ENCODE peak calls at places on chromosome 13, in six cellular contexts. A is AG10803, L is ovary, N is germinal center, M is HFF-Myc, Z is Daoy. Q is an unnamed sample.

GRCh38 chr13:42574435-42575311 is 721 bp downstream of the TNFSF11 start:
- DNase-seq in A (no peak), L (no peak), N (peak), M (no peak), Z (no peak), Q (no peak)

GRCh38 chr13:27379694-27380596 is 44.5 kb upstream of the GTF3A start:
- DNase-seq in A (peak), L (peak), N (peak), M (no peak), Z (peak), Q (peak)

GRCh38 chr13:85543144-85543543 is 256.1 kb downstream of the SLITRK6 start:
- DNase-seq in A (no peak), L (no peak), N (no peak), M (no peak), Z (no peak), Q (no peak)

GRCh38 chr13:44116562-44117315 is 237.0 kb downstream of the LACC1 start:
- DNase-seq in A (peak), L (no peak), N (peak), M (no peak), Z (no peak), Q (peak)

GRCh38 chr13:111474136-111475002 is 153.9 kb downstream of the TEX29 start:
- DNase-seq in A (peak), L (no peak), N (peak), M (peak), Z (peak), Q (peak)

GRCh38 chr13:34208326-34208725 is 390.4 kb downstream of the RFC3 start:
- DNase-seq in A (peak), L (no peak), N (no peak), M (peak), Z (no peak), Q (peak)

GRCh38 chr13:50323440-50324070 is 308.3 kb downstream of the KCNRG start:
- DNase-seq in A (peak), L (no peak), N (no peak), M (peak), Z (peak), Q (peak)

GRCh38 chr13:24605923-24606372 is 74.3 kb upstream of the ATP12A start:
- DNase-seq in A (peak), L (no peak), N (no peak), M (no peak), Z (peak), Q (peak)

GRCh38 chr13:76991432-76991795 is 467 bp upstream of the CLN5 start:
- DNase-seq in A (no peak), L (no peak), N (peak), M (no peak), Z (peak), Q (no peak)

GRCh38 chr13:29702912-29703351 is 107.4 kb upstream of the SLC7A1 start:
- DNase-seq in A (peak), L (no peak), N (no peak), M (peak), Z (peak), Q (peak)

GRCh38 chr13:97255515-97255999 is 33.4 kb downstream of the MBNL2 start:
- DNase-seq in A (no peak), L (no peak), N (no peak), M (no peak), Z (peak), Q (no peak)

GRCh38 chr13:73428137-73428536 is 369.3 kb downstream of the KLF5 start:
- DNase-seq in A (peak), L (no peak), N (no peak), M (no peak), Z (peak), Q (peak)

GRCh38 chr13:108315273-108315672 is 45.8 kb downstream of the TNFSF13B start:
- DNase-seq in A (no peak), L (no peak), N (no peak), M (no peak), Z (no peak), Q (no peak)

GRCh38 chr13:102642475-102642874 is 45.7 kb downstream of the TPP2 start:
- DNase-seq in A (no peak), L (peak), N (no peak), M (no peak), Z (no peak), Q (no peak)

GRCh38 chr13:31427151-31427867 is 227.5 kb downstream of the B3GLCT start:
- DNase-seq in A (no peak), L (no peak), N (no peak), M (no peak), Z (no peak), Q (no peak)

GRCh38 chr13:51848674-51849073 is 3.7 kb upstream of the TMEM272 start:
- DNase-seq in A (peak), L (no peak), N (no peak), M (no peak), Z (no peak), Q (peak)

GRCh38 chr13:40352807-40353562 is 313.5 kb downstream of the FOXO1 start:
- DNase-seq in A (no peak), L (peak), N (no peak), M (no peak), Z (no peak), Q (peak)

GRCh38 chr13:39766464-39767167 is 111.2 kb downstream of the COG6 start:
- DNase-seq in A (no peak), L (no peak), N (no peak), M (no peak), Z (no peak), Q (no peak)

GRCh38 chr13:88162076-88162702 is 491.0 kb downstream of the SLITRK5 start:
- DNase-seq in A (no peak), L (no peak), N (no peak), M (no peak), Z (no peak), Q (no peak)

GRCh38 chr13:50914301-50914700 is 4.7 kb downstream of the RNASEH2B start:
- DNase-seq in A (peak), L (no peak), N (no peak), M (no peak), Z (no peak), Q (no peak)

GRCh38 chr13:109100705-109101104 is 471.3 kb downstream of the MYO16 start:
- DNase-seq in A (peak), L (no peak), N (no peak), M (no peak), Z (no peak), Q (no peak)

GRCh38 chr13:29081036-29081435 is 260.9 kb downstream of the MTUS2 start:
- DNase-seq in A (peak), L (no peak), N (peak), M (no peak), Z (no peak), Q (peak)

GRCh38 chr13:26019881-26020535 is 31.8 kb downstream of the SHISA2 start:
- DNase-seq in A (peak), L (no peak), N (no peak), M (no peak), Z (peak), Q (peak)

GRCh38 chr13:31101511-31102170 is 60.1 kb downstream of the HSPH1 start:
- DNase-seq in A (peak), L (no peak), N (no peak), M (no peak), Z (peak), Q (no peak)

GRCh38 chr13:98468352-98468751 is 108.6 kb downstream of the STK24 start:
- DNase-seq in A (no peak), L (no peak), N (no peak), M (no peak), Z (no peak), Q (no peak)

GRCh38 chr13:96710166-96710866 is 284.0 kb downstream of the OXGR1 start:
- DNase-seq in A (no peak), L (no peak), N (no peak), M (no peak), Z (peak), Q (no peak)

GRCh38 chr13:28532226-28533048 is 37.5 kb upstream of the FLT1 start:
- DNase-seq in A (no peak), L (peak), N (no peak), M (no peak), Z (peak), Q (peak)

GRCh38 chr13:106163426-106163825 is 372.0 kb downstream of the EFNB2 start:
- DNase-seq in A (no peak), L (no peak), N (no peak), M (no peak), Z (no peak), Q (no peak)

GRCh38 chr13:71879129-71879535 is 12.1 kb upstream of the DACH1 start:
- DNase-seq in A (no peak), L (no peak), N (no peak), M (peak), Z (no peak), Q (peak)

GRCh38 chr13:50220938-50221337 is 205.7 kb downstream of the KCNRG start:
- DNase-seq in A (peak), L (no peak), N (no peak), M (no peak), Z (no peak), Q (no peak)

GRCh38 chr13:72781461-72782439 is at the start of the genes DIS3 and PIBF1:
- DNase-seq in A (peak), L (peak), N (peak), M (peak), Z (peak), Q (peak)

GRCh38 chr13:32669030-32669646 is 82.9 kb downstream of the PDS5B start:
- DNase-seq in A (peak), L (no peak), N (peak), M (peak), Z (peak), Q (peak)

GRCh38 chr13:82664183-82664582 is 1218.1 kb downstream of the SLITRK1 start:
- DNase-seq in A (no peak), L (no peak), N (no peak), M (no peak), Z (no peak), Q (no peak)

GRCh38 chr13:110714798-110715394 is 1.4 kb downstream of the ING1 start:
- DNase-seq in A (no peak), L (peak), N (peak), M (no peak), Z (peak), Q (peak)

GRCh38 chr13:96284971-96285370 is 195.1 kb downstream of the HS6ST3 start:
- DNase-seq in A (no peak), L (no peak), N (no peak), M (no peak), Z (no peak), Q (no peak)

GRCh38 chr13:99686157-99686572 is 184.9 kb downstream of the TM9SF2 start:
- DNase-seq in A (peak), L (no peak), N (no peak), M (no peak), Z (peak), Q (peak)

Q was measured in cardiac fibroblast.